ENCODE peak calls at places on chromosome 13, in six cellular contexts. W is activated CD4-positive, alpha-beta T cell treated with anti-CD3 and anti-CD28 coated beads for 48 hours; E is KG1; B is IMR-90; C is activated T-helper 1 cell treated with anti-CD3 and anti-CD28 coated beads, Interleukin-12 subunit alpha, Interleukin-12 subunit beta, Interleukin-2, Interleukin-4 antibody, amounts not matched to agents 30 ng/mL and 10 ng/mL and 1 ng/mL, durations not matched to agents 14 hours and 24 hours and 36 hours; K is stimulated activated CD8-positive, alpha-beta memory T cell treated with anti-CD3 and anti-CD28 coated beads, Interleukin-4, amount 100 ng/mL, for 1 hour. T is an unnamed sample.

GRCh38 chr13:28531956-28532225 is 37.0 kb upstream of the FLT1 start:
- DNase-seq in W (no peak), K (no peak), B (no peak), E (no peak), C (no peak), T (no peak)

GRCh38 chr13:93227906-93228801 is 1.5 kb downstream of the GPC6 start:
- DNase-seq in C (no peak), W (no peak), K (no peak), B (peak; percentile 87), E (peak; percentile 76), T (no peak)

GRCh38 chr13:93422980-93423554 is 196.5 kb downstream of the GPC6 start:
- DNase-seq in C (no peak), B (no peak), K (no peak), W (no peak), E (no peak), T (no peak)

GRCh38 chr13:52411629-52412028 is 5.7 kb upstream of the THSD1 start:
- DNase-seq in B (peak; percentile 81), C (no peak), W (no peak), E (no peak), K (no peak), T (peak; percentile 57)

GRCh38 chr13:74678308-74678958 is 544.2 kb upstream of the KLF12 start:
- DNase-seq in E (no peak), K (no peak), B (no peak), W (no peak), C (no peak), T (no peak)

GRCh38 chr13:46127336-46128023 is 22.6 kb upstream of the CPB2 start:
- DNase-seq in W (no peak), B (no peak), K (no peak), E (no peak), C (no peak), T (no peak)

GRCh38 chr13:24220086-24220703 is 59.7 kb downstream of the SPATA13 start:
- DNase-seq in W (peak; percentile 63), C (peak; percentile 55), B (peak; percentile 88), K (no peak), E (peak; percentile 51), T (peak; percentile 38)

GRCh38 chr13:23922005-23922932 is 25.0 kb upstream of the C1QTNF9B start:
- DNase-seq in W (no peak), C (no peak), K (no peak), B (peak; percentile 31), E (no peak), T (no peak)

GRCh38 chr13:52127783-52128702 is 830 bp downstream of the NEK5 start:
- DNase-seq in K (no peak), E (peak; percentile 63), W (peak; percentile 65), B (peak; percentile 53), C (peak; percentile 45), T (no peak)

GRCh38 chr13:114112231-114112825 is 20.1 kb downstream of the RASA3 start:
- DNase-seq in C (no peak), E (no peak), B (peak; percentile 45), K (no peak), W (peak; percentile 1), T (no peak)

GRCh38 chr13:42762251-42762650 is 19.1 kb upstream of the FAM216B start:
- DNase-seq in C (no peak), E (no peak), K (no peak), B (peak; percentile 54), W (no peak), T (peak; percentile 4)

GRCh38 chr13:113598481-113598880 is 13.9 kb downstream of the TFDP1 start:
- DNase-seq in B (no peak), C (no peak), W (no peak), K (no peak), E (no peak), T (no peak)

GRCh38 chr13:26480246-26480855 is 77.1 kb upstream of the WASF3 start:
- DNase-seq in E (no peak), K (no peak), W (no peak), C (no peak), B (peak; percentile 55), T (no peak)

GRCh38 chr13:34156841-34157365 is 339.0 kb downstream of the RFC3 start:
- DNase-seq in K (no peak), C (peak; percentile 59), E (peak; percentile 40), W (peak; percentile 68), B (peak; percentile 95), T (peak; percentile 87)

GRCh38 chr13:113996912-113997745 is 23.3 kb upstream of the C13orf46 start:
- DNase-seq in K (no peak), W (no peak), B (no peak), C (no peak), E (no peak), T (no peak)

GRCh38 chr13:30111810-30112209 is 195.5 kb downstream of the KATNAL1 start:
- DNase-seq in K (no peak), C (no peak), E (no peak), B (no peak), W (peak; percentile 25), T (no peak)

GRCh38 chr13:39961036-39961435 is 305.6 kb downstream of the COG6 start:
- DNase-seq in C (no peak), B (no peak), E (no peak), W (no peak), K (no peak), T (no peak)

GRCh38 chr13:109151255-109151654 is 521.8 kb downstream of the MYO16 start:
- DNase-seq in K (no peak), C (no peak), B (no peak), E (no peak), W (no peak), T (no peak)

GRCh38 chr13:55160911-55161310 is 1979.8 kb upstream of the PRR20A start:
- DNase-seq in W (no peak), K (no peak), B (no peak), E (no peak), C (no peak), T (no peak)

GRCh38 chr13:31067416-31068118 is 94.1 kb downstream of the HSPH1 start:
- DNase-seq in W (no peak), C (no peak), E (no peak), K (no peak), B (peak; percentile 78), T (no peak)

GRCh38 chr13:111506131-111506530 is 185.7 kb downstream of the TEX29 start:
- DNase-seq in B (no peak), W (no peak), C (no peak), K (no peak), E (no peak), T (no peak)

GRCh38 chr13:44649118-44649455 is 73.0 kb upstream of the TSC22D1 start:
- DNase-seq in K (no peak), B (no peak), C (no peak), W (peak; percentile 58), E (no peak), T (no peak)

GRCh38 chr13:52162279-52163101 is 3.1 kb upstream of the NEK3 start:
- DNase-seq in K (no peak), W (no peak), B (peak; percentile 70), C (no peak), E (no peak), T (no peak)

GRCh38 chr13:73851104-73851503 is 283.1 kb downstream of the KLF12 start:
- DNase-seq in W (no peak), B (peak; percentile 81), K (no peak), C (no peak), E (no peak), T (no peak)

GRCh38 chr13:92074658-92075057 is 676.2 kb downstream of the GPC5 start:
- DNase-seq in B (no peak), E (no peak), K (no peak), W (no peak), C (no peak), T (no peak)

GRCh38 chr13:113090415-113090770 is 15.2 kb upstream of the F7 start:
- DNase-seq in B (no peak), W (no peak), E (no peak), C (no peak), K (no peak), T (no peak)

GRCh38 chr13:70203661-70204229 is 95.5 kb upstream of the KLHL1 start:
- DNase-seq in B (no peak), W (peak; percentile 2), E (no peak), K (no peak), C (no peak), T (no peak)

GRCh38 chr13:49022472-49023144 is 46.9 kb downstream of the FNDC3A start:
- DNase-seq in C (no peak), K (no peak), B (peak; percentile 36), E (no peak), W (no peak), T (no peak)

GRCh38 chr13:113065406-113066141 is 40.0 kb upstream of the F7 start:
- DNase-seq in B (peak; percentile 5), W (no peak), E (no peak), C (no peak), K (no peak), T (no peak)

GRCh38 chr13:39565036-39565949 is 37.7 kb downstream of the LHFPL6 start:
- DNase-seq in E (no peak), C (no peak), W (no peak), B (peak; percentile 95), K (no peak), T (peak; percentile 46)

GRCh38 chr13:82480415-82480814 is 1401.9 kb downstream of the SLITRK1 start:
- DNase-seq in K (no peak), B (no peak), C (no peak), E (no peak), W (no peak), T (no peak)

GRCh38 chr13:78476910-78477309 is 126.4 kb downstream of the POU4F1 start:
- DNase-seq in W (no peak), K (no peak), B (no peak), E (no peak), C (no peak), T (no peak)

GRCh38 chr13:114025432-114026127 is 51.7 kb upstream of the C13orf46 start:
- DNase-seq in C (no peak), K (no peak), E (no peak), B (peak; percentile 78), W (no peak), T (no peak)

GRCh38 chr13:76812206-76812882 is 73.9 kb downstream of the KCTD12 start:
- DNase-seq in W (no peak), C (no peak), E (no peak), K (no peak), B (no peak), T (no peak)

GRCh38 chr13:47334173-47334572 is 437.3 kb upstream of the HTR2A start:
- DNase-seq in W (no peak), B (peak; percentile 93), K (no peak), C (no peak), E (no peak), T (no peak)

GRCh38 chr13:36193151-36193855 is 21.1 kb downstream of the SOHLH2 start:
- DNase-seq in C (no peak), K (no peak), B (no peak), W (no peak), E (no peak), T (peak; percentile 13)

GRCh38 chr13:76812971-76813691 is 73.1 kb downstream of the KCTD12 start:
- DNase-seq in B (no peak), K (no peak), W (no peak), E (no peak), C (no peak), T (no peak)

GRCh38 chr13:31209172-31209818 is 9.5 kb downstream of the B3GLCT start:
- DNase-seq in C (no peak), B (peak; percentile 36), E (no peak), K (no peak), W (no peak), T (no peak)

GRCh38 chr13:71515639-71516038 is 351.4 kb downstream of the DACH1 start:
- DNase-seq in E (no peak), C (no peak), B (no peak), W (no peak), K (no peak), T (no peak)

GRCh38 chr13:35983206-35983605 is 148.0 kb downstream of the DCLK1 start:
- DNase-seq in B (no peak), W (no peak), K (no peak), E (no peak), C (no peak), T (no peak)

T was measured in keratinocyte.